ENCODE peak calls at places on chromosome 13, in seven cellular contexts. E is AG04450, W is ascending aorta, Z is A549, Q is lower leg skin, B is GM23338, D is colonic mucosa. R is an unnamed sample.

GRCh38 chr13:69324109-69324886 is 783.3 kb upstream of the ATXN8OS start:
- DNase-seq in W (no peak), D (no peak), Z (no peak), E (no peak), B (peak), Q (no peak), R (no peak)

GRCh38 chr13:41905600-41906254 is 55.2 kb downstream of the VWA8 start:
- DNase-seq in E (no peak), Q (no peak), Z (peak), W (no peak), D (no peak), B (peak), R (no peak)

GRCh38 chr13:60617863-60618733 is 221.1 kb downstream of the TDRD3 start:
- DNase-seq in W (no peak), B (peak), E (no peak), Q (no peak), D (no peak), Z (no peak), R (no peak)

GRCh38 chr13:44734204-44734707 is 158.1 kb upstream of the TSC22D1 start:
- DNase-seq in Q (peak), D (no peak), E (peak), Z (no peak), W (no peak), B (no peak), R (no peak)

GRCh38 chr13:60755380-60756163 is 358.6 kb downstream of the TDRD3 start:
- DNase-seq in E (no peak), D (no peak), B (peak), Z (no peak), Q (no peak), W (no peak), R (no peak)

GRCh38 chr13:114074671-114075315 is 57.6 kb downstream of the RASA3 start:
- DNase-seq in B (no peak), Q (peak), Z (no peak), E (no peak), D (no peak), W (no peak), R (no peak)

GRCh38 chr13:20197361-20197834 is 4.7 kb upstream of the GJB2 start:
- DNase-seq in B (peak), W (no peak), E (no peak), D (no peak), Z (peak), Q (no peak), R (no peak)

GRCh38 chr13:94129490-94129894 is 350.0 kb downstream of the DCT start:
- DNase-seq in D (no peak), B (no peak), E (no peak), Q (no peak), W (no peak), Z (no peak), R (no peak)

GRCh38 chr13:102710261-102710679 is 15.4 kb upstream of the METTL21C start:
- DNase-seq in Z (no peak), E (no peak), Q (no peak), B (no peak), D (no peak), W (no peak), R (no peak)

GRCh38 chr13:45073809-45074208 is 46.5 kb upstream of the GTF2F2 start:
- DNase-seq in W (no peak), B (peak), Z (no peak), D (no peak), Q (no peak), E (no peak), R (no peak)

GRCh38 chr13:73299787-73300186 is 241.0 kb downstream of the KLF5 start:
- DNase-seq in W (no peak), E (peak), B (no peak), D (no peak), Q (no peak), Z (no peak), R (no peak)

GRCh38 chr13:86792153-86792651 is 879.0 kb upstream of the SLITRK5 start:
- DNase-seq in B (peak), Q (no peak), D (no peak), E (no peak), W (no peak), Z (no peak), R (no peak)

GRCh38 chr13:40371531-40372125 is 294.8 kb downstream of the FOXO1 start:
- DNase-seq in W (no peak), D (no peak), Z (no peak), B (no peak), Q (peak), E (no peak), R (no peak)

GRCh38 chr13:41533676-41534075 is 76.3 kb downstream of the RGCC start:
- DNase-seq in W (no peak), Q (peak), D (no peak), Z (no peak), B (no peak), E (no peak), R (no peak)

GRCh38 chr13:83184150-83184475 is 698.2 kb downstream of the SLITRK1 start:
- DNase-seq in W (no peak), Q (no peak), E (no peak), D (no peak), Z (no peak), B (no peak), R (no peak)

GRCh38 chr13:49235856-49236431 is 11.8 kb upstream of the CDADC1 start:
- DNase-seq in B (no peak), Z (no peak), D (no peak), Q (no peak), W (no peak), E (no peak), R (no peak)

GRCh38 chr13:40640202-40640601 is 26.2 kb downstream of the FOXO1 start:
- DNase-seq in B (no peak), E (no peak), W (no peak), Z (no peak), Q (no peak), D (no peak), R (no peak)

GRCh38 chr13:99418663-99419140 is 82.6 kb upstream of the TM9SF2 start:
- DNase-seq in W (no peak), Z (no peak), B (no peak), E (no peak), D (no peak), Q (peak), R (no peak)

GRCh38 chr13:91668844-91669495 is 270.5 kb downstream of the GPC5 start:
- DNase-seq in B (no peak), W (no peak), D (no peak), Z (no peak), E (no peak), Q (no peak), R (no peak)

GRCh38 chr13:22369840-22370239 is 699.0 kb downstream of the FGF9 start:
- DNase-seq in Z (no peak), W (no peak), E (no peak), D (no peak), B (peak), Q (no peak), R (no peak)

GRCh38 chr13:25301347-25302113 is at the start of gene NUP58:
- DNase-seq in Z (peak), D (peak), B (peak), Q (peak), W (peak), E (peak), R (peak)

GRCh38 chr13:106534844-106535551 is 464 bp downstream of the EFNB2 start:
- DNase-seq in Q (peak), B (peak), W (no peak), E (no peak), D (no peak), Z (peak), R (no peak)

GRCh38 chr13:20553309-20553708 is 13.6 kb upstream of the IFT88 start:
- DNase-seq in D (no peak), E (no peak), Q (no peak), B (no peak), W (no peak), Z (no peak), R (no peak)

GRCh38 chr13:50941146-50941545 is 31.6 kb downstream of the RNASEH2B start:
- DNase-seq in E (no peak), W (no peak), Z (no peak), Q (no peak), B (no peak), D (no peak), R (no peak)

GRCh38 chr13:29162638-29163037 is 342.5 kb downstream of the MTUS2 start:
- DNase-seq in B (no peak), Q (no peak), D (no peak), E (no peak), W (no peak), Z (no peak), R (no peak)

GRCh38 chr13:27186295-27186694 is 14.7 kb upstream of the USP12 start:
- DNase-seq in W (no peak), D (no peak), Z (no peak), B (no peak), E (no peak), Q (no peak), R (no peak)

DNA sequence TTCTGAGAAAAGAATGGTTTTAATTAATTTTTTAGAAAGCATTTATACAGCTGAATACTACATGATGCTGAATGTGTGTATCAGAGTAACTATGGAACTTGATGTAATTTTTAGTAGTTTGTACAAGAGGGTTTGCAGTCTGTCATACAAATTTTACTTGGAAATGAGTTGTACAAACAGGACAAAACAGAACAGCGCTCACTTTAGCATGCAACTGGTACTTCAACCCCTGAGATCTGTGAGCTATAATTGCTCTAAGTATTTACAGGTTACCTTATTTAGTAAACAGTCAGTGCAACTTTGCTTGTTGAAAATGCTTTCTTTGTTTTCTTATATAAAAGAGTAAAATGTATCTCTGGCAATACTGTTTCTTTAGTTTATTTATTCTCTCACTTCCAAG is 719 bp downstream of the TNFRSF19 start:
- DNase-seq in W (no peak), B (no peak), Q (no peak), Z (no peak), D (no peak), E (no peak), R (no peak)
- TF ChIP-seq CTCF in W (no peak), B (no peak), Q (no peak), Z (no peak), D (no peak), E (peak), R (peak)

DNA sequence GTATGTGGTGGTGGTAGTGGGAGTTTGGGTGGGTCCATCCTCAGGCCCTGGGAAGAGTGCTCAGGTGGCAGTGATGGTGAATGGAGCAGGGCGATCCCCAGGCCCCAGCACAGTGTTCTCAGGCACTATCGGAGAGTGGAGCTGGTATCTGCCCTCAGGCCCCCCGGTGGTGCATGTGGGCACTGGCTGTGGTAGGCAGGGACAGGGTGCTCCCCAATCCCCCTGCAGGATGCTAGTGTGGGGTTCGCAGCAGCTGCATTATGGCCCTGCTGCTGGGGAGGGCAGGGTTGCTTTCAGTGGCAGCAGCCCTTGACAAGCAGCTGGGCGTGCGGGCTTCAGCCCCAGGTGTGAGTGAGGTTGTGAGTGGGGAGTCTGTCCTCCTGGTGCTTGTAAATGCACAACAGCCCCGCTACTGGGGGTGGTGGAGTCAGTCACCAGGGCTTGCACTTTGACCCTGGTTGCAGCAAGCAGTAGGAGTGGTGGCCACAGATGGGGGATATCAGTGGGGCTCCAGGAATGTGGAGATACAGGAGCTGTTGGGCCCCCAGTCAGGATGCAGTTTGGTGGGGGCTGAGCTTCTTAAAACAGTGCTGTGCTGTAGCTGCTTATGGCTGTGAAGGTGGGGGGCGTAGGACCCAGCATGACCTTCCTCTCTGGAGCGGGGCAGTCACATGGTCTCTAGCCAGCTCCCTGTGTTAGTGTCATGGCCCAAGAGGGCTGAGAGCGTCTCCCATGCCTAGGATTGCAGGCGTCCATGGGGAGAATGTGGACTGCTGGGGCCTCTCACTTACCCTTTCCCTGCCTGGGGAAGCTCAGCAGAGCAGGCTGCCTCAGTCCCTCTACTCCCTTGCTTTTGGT is 38.7 kb upstream of the ARHGEF7 start:
- DNase-seq in D (no peak), B (peak), Q (no peak), W (no peak), E (no peak), Z (no peak), R (no peak)
- TF ChIP-seq CTCF in D (no peak), B (peak), Q (no peak), W (no peak), E (no peak), Z (no peak), R (peak)

DNA sequence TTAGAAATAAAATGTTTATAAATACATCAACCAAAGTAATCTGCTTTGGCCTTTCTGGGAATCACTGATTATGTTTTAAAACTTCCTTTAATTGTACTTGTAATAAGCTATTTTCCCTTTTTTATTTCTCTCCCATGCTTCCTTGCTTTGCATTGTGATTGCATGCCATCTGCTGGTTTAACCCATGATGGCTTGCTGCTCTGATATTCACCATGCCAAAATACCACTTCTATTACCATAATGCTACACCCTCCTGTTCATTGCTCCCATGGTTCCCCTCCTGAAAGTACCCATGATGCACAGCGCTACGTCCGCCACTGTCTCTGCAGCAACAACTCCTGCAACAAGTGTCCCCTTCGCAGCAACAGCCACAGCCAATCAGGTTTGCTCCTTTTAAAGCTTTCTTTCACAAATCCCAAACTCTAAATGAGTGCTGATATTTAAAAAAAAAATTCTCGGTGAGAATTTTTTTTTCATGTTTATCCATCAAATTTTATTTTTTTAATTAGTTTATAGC is 67.7 kb upstream of the RAP2A start:
- DNase-seq in E (no peak), D (no peak), Q (no peak), Z (no peak), W (no peak), B (no peak), R (no peak)
- TF ChIP-seq CTCF in E (peak), D (no peak), Q (no peak), Z (peak), W (no peak), B (peak), R (no peak)

GRCh38 chr13:67466569-67466968 is 236.4 kb upstream of the PCDH9 start:
- DNase-seq in W (no peak), Z (no peak), B (peak), Q (no peak), D (no peak), E (no peak), R (no peak)

GRCh38 chr13:67464154-67464553 is 234.0 kb upstream of the PCDH9 start:
- DNase-seq in B (no peak), E (no peak), W (no peak), D (no peak), Z (no peak), Q (no peak), R (no peak)

GRCh38 chr13:67462098-67462497 is 232.0 kb upstream of the PCDH9 start:
- DNase-seq in B (no peak), E (no peak), W (no peak), Z (no peak), Q (no peak), D (no peak), R (no peak)
- TF ChIP-seq CTCF in B (no peak), E (no peak), W (no peak), Z (no peak), Q (no peak), D (no peak), R (no peak)

GRCh38 chr13:23512762-23513395 is 57.3 kb upstream of the TNFRSF19 start:
- DNase-seq in D (no peak), B (peak), E (no peak), Z (no peak), W (no peak), Q (no peak), R (no peak)
- TF ChIP-seq CTCF in D (no peak), B (peak), E (peak), Z (no peak), W (no peak), Q (no peak), R (peak)

GRCh38 chr13:38223093-38223492 is 126.6 kb upstream of the UFM1 start:
- DNase-seq in D (no peak), Q (no peak), W (no peak), B (peak), E (no peak), Z (no peak), R (no peak)
- TF ChIP-seq CTCF in D (no peak), Q (no peak), W (no peak), B (peak), E (peak), Z (no peak), R (peak)